ENCODE peak calls at places on chromosome X, in ten cellular contexts. T is H1, X is BJ, R is right lobe of liver, P is keratinocyte, C is lung, V is sigmoid colon, A is tibial nerve, E is IMR-90, M is lower lobe of right lung. S is an unnamed sample.

GRCh38 chrX:26253526-26253925 is 37.6 kb downstream of the MAGEB5 start:
- DNase-seq in T (no peak), X (no peak), R (no peak), P (no peak), C (no peak), V (no peak), A (no peak), E (no peak), M (no peak), S (no peak)

GRCh38 chrX:77595848-77596247 is 148.7 kb downstream of the FGF16 start:
- DNase-seq in T (no peak), X (no peak), R (no peak), P (no peak), C (no peak), V (no peak), A (no peak), E (peak; percentile 13), M (no peak), S (no peak)

GRCh38 chrX:68424719-68425118 is 8.6 kb downstream of the OPHN1 start:
- DNase-seq in T (no peak), X (no peak), R (no peak), P (no peak), C (no peak), V (no peak), A (no peak), E (no peak), M (no peak), S (no peak)

GRCh38 chrX:150868625-150869024 is 29.8 kb downstream of the CD99L2 start:
- DNase-seq in T (no peak), X (no peak), R (no peak), P (no peak), C (no peak), V (no peak), A (no peak), E (peak; percentile 74), M (no peak), S (peak; percentile 21)

GRCh38 chrX:134538316-134538715 is 78.4 kb downstream of the HPRT1 start:
- DNase-seq in T (no peak), X (no peak), R (no peak), P (no peak), C (no peak), V (no peak), A (no peak), E (no peak), M (no peak), S (no peak)

GRCh38 chrX:39577976-39578962 is 519.5 kb downstream of the BCOR start:
- DNase-seq in T (no peak), X (no peak), R (no peak), P (no peak), C (no peak), V (no peak), A (peak; percentile 15), E (no peak), M (no peak), S (no peak)

GRCh38 chrX:100407784-100408642 is 2.1 kb downstream of the PCDH19 start:
- DNase-seq in T (no peak), X (no peak), R (no peak), P (no peak), C (no peak), V (no peak), A (no peak), E (no peak), M (no peak), S (no peak)

GRCh38 chrX:133511041-133511440 is 95.8 kb upstream of the GPC4 start:
- DNase-seq in T (no peak), X (no peak), R (no peak), P (no peak), C (no peak), V (no peak), A (no peak), E (peak; percentile 7), M (no peak), S (no peak)

GRCh38 chrX:38973327-38973726 is 172.1 kb downstream of the MID1IP1 start:
- DNase-seq in T (no peak), X (no peak), R (no peak), P (no peak), C (no peak), V (no peak), A (no peak), E (peak; percentile 17), M (peak; percentile 44), S (no peak)

DNA sequence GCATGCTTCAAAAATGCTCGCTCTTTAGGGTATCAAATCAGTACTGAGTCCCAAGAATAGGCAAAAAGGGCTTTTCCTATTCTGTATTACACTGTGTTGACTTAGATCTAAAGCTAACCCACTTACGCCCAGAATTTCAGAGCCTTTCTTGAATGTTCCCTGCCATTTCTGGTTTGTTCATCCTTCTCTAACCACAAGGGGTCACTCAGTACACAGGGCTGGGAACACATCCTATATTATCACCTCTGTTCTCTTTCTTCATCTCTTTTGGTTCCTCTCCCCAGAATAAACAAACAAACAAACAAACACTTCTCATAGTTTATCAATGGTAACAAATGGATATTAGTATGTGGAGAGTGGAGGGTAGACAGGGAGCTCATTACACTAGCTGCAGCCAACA is 25.5 kb upstream of the MORC4 start:
- DNase-seq in T (no peak), X (no peak), R (no peak), P (no peak), C (no peak), V (no peak), A (no peak), E (peak; percentile 24), M (no peak), S (no peak)
- TF ChIP-seq CTCF in T (no peak), X (peak; percentile 52), R (peak; percentile 56), P (peak; percentile 56), C (no peak), V (no peak), A (peak; percentile 31), E (peak; percentile 52), M (peak; percentile 40), S (peak; percentile 40)

DNA sequence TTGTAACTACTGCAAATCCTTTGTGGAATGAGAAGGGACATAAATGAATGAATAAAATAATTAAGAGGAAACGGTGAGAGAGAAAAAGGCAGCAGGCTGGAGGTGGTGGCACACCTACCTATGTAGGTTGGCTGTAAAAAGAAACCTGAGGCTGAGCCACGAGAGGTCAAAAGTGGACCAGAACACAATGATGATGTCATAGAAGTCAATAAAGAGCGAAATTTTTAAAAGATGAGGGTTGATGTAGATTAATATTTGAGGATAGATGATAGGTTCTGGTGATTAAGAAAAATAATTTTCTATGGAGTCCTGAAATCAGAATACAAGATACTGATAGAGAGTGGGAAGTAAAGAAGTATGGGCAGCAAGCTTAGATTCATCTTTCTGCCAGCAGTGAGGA is 1.7 kb downstream of the TRPC5OS start:
- DNase-seq in T (no peak), X (no peak), R (no peak), P (no peak), C (no peak), V (no peak), A (no peak), E (no peak), M (no peak), S (no peak)
- H3K4me3 ChIP-seq in T (no peak overlapping the region), X (no peak overlapping the region), R (no peak overlapping the region), P (no peak overlapping the region), C (no peak overlapping the region), V (no peak overlapping the region), A (no peak overlapping the region), E (no peak overlapping the region), M (no peak overlapping the region), S (no peak overlapping the region)

DNA sequence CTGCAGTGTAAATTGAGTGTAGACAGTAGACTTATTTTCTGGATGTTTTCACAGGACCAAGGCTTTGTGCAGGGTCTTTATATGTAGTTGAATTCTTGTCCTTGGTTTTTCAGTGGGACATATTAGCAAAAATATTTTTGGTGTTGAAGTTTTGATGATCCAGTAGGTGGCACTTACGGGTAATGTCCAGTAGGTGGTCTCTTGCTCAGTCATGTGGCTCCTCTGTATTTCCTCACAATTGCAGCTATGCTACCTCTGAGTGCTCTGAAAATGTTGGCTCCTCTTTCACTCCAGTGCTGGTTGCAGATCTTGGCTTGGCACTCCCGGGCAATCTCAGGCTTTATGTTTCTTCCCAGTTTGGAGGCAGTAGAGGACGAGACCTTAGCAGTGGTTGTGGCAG is 419.8 kb upstream of the AMOT start:
- DNase-seq in T (no peak), X (no peak), R (no peak), P (no peak), C (no peak), V (no peak), A (no peak), E (no peak), M (no peak), S (no peak)
- TF ChIP-seq CTCF in T (no peak), X (no peak), R (peak; percentile 20), P (no peak), C (no peak), V (no peak), A (no peak), E (no peak), M (no peak), S (no peak)

DNA sequence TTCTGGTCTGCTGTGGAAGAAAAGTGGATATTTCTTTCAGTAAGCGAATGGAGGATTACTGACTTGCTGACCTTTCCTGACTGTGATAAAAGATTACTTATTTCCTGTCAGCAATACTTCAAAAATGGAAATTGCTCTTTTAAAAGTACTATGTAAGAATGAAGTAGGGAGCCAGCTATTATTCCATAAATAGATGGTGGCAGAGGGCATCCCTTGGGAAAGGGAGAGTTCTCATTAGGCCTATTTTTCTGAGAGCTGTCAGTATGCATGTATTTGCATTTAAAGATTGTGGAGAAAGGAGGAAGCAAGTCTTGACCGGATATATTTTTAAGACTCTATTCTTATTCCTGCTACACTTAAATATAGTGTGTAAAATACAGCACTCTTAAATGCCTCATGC is 37.2 kb downstream of the TMEM47 start:
- DNase-seq in T (no peak), X (no peak), R (no peak), P (no peak), C (no peak), V (no peak), A (no peak), E (no peak), M (no peak), S (no peak)
- H3K4me3 ChIP-seq in T (no peak overlapping the region), X (no peak overlapping the region), R (no peak overlapping the region), P (no peak overlapping the region), C (no peak overlapping the region), V (no peak overlapping the region), A (no peak overlapping the region), E (no peak overlapping the region), M (no peak overlapping the region), S (no peak overlapping the region)

DNA sequence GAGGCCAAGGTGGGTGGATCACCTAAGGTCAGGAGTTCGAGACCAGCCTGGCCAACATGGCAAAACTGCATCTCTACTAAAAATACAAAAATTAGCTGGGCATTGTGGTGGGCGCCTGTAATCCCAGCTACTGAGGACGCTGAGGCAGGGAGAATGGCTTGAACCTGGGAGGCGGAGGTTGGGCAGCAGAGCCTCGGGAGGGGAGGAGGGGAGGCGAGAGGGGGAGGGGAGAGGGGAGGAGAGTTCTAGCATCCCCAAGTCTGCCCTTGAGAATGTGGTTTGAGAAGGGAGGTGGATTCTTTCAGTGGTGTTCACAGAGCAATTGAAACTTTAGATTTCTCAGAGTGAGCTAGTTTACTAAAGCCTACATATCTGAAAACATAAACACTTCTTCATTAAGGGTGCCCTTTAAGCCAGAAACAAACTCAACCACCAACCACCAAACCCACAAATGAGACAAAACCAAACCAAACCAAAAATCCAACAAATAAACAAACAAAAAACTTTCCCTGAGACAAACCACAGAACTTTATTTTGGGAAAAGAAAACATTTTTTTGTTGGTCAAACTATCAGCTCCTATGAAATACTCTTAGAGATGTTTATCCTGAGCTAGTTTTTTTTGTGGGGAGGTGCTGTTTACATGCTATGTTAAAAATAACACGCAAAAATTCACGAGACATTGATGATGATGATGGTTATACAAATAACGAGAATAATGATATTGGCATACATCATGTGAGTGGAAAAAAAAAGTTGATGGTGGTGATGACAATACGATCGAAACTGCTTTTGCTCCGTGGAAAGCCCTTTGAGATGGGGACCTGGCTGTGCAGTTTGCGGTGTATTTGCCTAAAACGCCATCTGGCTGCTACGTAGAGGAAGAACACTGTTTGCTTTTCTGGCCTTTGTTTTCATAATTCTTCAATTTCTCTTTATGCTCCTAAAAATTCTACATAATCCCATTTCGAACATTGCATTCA is 98.2 kb upstream of the PRKX start:
- DNase-seq in T (no peak), X (no peak), R (no peak), P (no peak), C (no peak), V (no peak), A (no peak), E (peak; percentile 58), M (no peak), S (no peak)
- TF ChIP-seq CTCF in T (peak; percentile 27), X (peak; percentile 53), R (peak; percentile 56), P (peak; percentile 79), C (peak; percentile 70), V (no peak), A (peak; percentile 61), E (peak; percentile 69), M (peak; percentile 48), S (peak; percentile 54)